ENCODE peak calls at places on chromosomes 2 and 18, in five cellular contexts. H is stimulated activated effector memory CD8-positive, alpha-beta T cell treated with anti-CD3 and anti-CD28 coated beads, Interleukin-12 subunit alpha, Interleukin-12 subunit beta, amount 100 ng/mL, for 72 hours; P is Daoy; N is stimulated activated CD4-positive, alpha-beta T cell treated with anti-CD3 and anti-CD28 coated beads, Interleukin-2, amount 100 ng/mL, for 24 hours; M is body of pancreas. O is an unnamed sample.
A peak's percentile ranks its signal among the peaks of the same experiment; 100 is the strongest.

GRCh38 chr2:13546131-13546530 is 829.4 kb downstream of the TRIB2 start:
- DNase-seq in M (no peak), H (no peak), N (no peak), P (no peak), O (no peak)

GRCh38 chr2:101970901-101971300 is 20.9 kb upstream of the IL1R2 start:
- DNase-seq in H (no peak), M (no peak), N (no peak), P (no peak), O (no peak)

GRCh38 chr2:72696559-72696958 is 129.3 kb downstream of the EXOC6B start:
- DNase-seq in H (no peak), N (no peak), M (no peak), P (no peak), O (no peak)

GRCh38 chr2:158182681-158183350 is 81.1 kb downstream of the UPP2 start:
- DNase-seq in P (no peak), M (no peak), N (no peak), H (no peak), O (no peak)

GRCh38 chr2:222451270-222451674 is 26.9 kb downstream of the SGPP2 start:
- DNase-seq in H (no peak), P (peak; percentile 36), N (no peak), M (no peak), O (no peak)

GRCh38 chr18:40874233-40874632 is 1080.8 kb upstream of the PIK3C3 start:
- DNase-seq in P (no peak), H (no peak), N (no peak), M (no peak), O (no peak)

GRCh38 chr18:74288730-74289129 is 3.0 kb downstream of the CYB5A start:
- DNase-seq in M (no peak), H (peak; percentile 45), N (no peak), P (no peak), O (no peak)

GRCh38 chr18:45619062-45619825 is 4.0 kb downstream of the SLC14A2 start:
- DNase-seq in M (no peak), P (no peak), H (no peak), N (no peak), O (no peak)

GRCh38 chr18:21702602-21703001 is 2.0 kb downstream of the ABHD3 start:
- DNase-seq in H (no peak), P (no peak), N (no peak), M (no peak), O (no peak)

GRCh38 chr2:19098467-19099160 is 259.8 kb downstream of the OSR1 start:
- DNase-seq in N (no peak), H (no peak), P (no peak), M (no peak), O (no peak)

GRCh38 chr2:96085541-96086355 is 30.6 kb downstream of the ADRA2B start:
- DNase-seq in N (no peak), M (no peak), P (no peak), H (no peak), O (no peak)